ENCODE peak calls at places on chromosome 16, in six cellular contexts. Q is memory B cell, K is T-cell, T is NCI-H2171 treated with DMSO at 0.1 percent for 48 hours, V is neural progenitor cell, W is lower lobe of right lung. M is an unnamed sample.

GRCh38 chr16:10039220-10040096 is 142.8 kb downstream of the GRIN2A start:
- DNase-seq in V (peak), W (no peak), Q (no peak), K (no peak), T (no peak), M (peak)

GRCh38 chr16:16116841-16117240 is 106.5 kb downstream of the ABCC6 start:
- DNase-seq in Q (no peak), K (no peak), W (no peak), V (no peak), T (no peak), M (no peak)

GRCh38 chr16:49930841-49931240 is 74.9 kb upstream of the ZNF423 start:
- DNase-seq in T (no peak), K (no peak), W (no peak), V (no peak), Q (no peak), M (no peak)

GRCh38 chr16:55126456-55126855 is 195.8 kb downstream of the IRX5 start:
- DNase-seq in Q (no peak), K (no peak), T (peak), V (no peak), W (no peak), M (no peak)

GRCh38 chr16:55478827-55479559 is at the start of gene MMP2:
- DNase-seq in K (no peak), Q (no peak), V (peak), T (peak), W (peak), M (no peak)

GRCh38 chr16:4696172-4696904 is 3.0 kb downstream of the NUDT16L1 start:
- DNase-seq in W (no peak), K (no peak), Q (no peak), V (no peak), T (no peak), M (no peak)

GRCh38 chr16:55470533-55471371 is 8.2 kb upstream of the MMP2 start:
- DNase-seq in T (peak), Q (no peak), K (no peak), V (no peak), W (no peak), M (no peak)

GRCh38 chr16:81647527-81647926 is 131.6 kb upstream of the PLCG2 start:
- DNase-seq in V (no peak), T (peak), Q (no peak), W (no peak), K (no peak), M (no peak)

GRCh38 chr16:11407047-11407982 is 62.1 kb downstream of the RMI2 start:
- DNase-seq in T (peak), V (peak), K (peak), W (no peak), Q (peak), M (peak)

GRCh38 chr16:67661101-67661661 is 421 bp downstream of the PARD6A start:
- DNase-seq in W (no peak), V (peak), K (no peak), T (no peak), Q (no peak), M (peak)

GRCh38 chr16:13453938-13454553 is 465.9 kb upstream of the ERCC4 start:
- DNase-seq in Q (no peak), K (no peak), T (peak), W (no peak), V (peak), M (peak)

GRCh38 chr16:981695-982151 is at the start of gene SOX8:
- DNase-seq in Q (no peak), W (no peak), K (no peak), V (peak), T (no peak), M (no peak)

GRCh38 chr16:74711938-74712337 is 11.3 kb upstream of the MLKL start:
- DNase-seq in V (no peak), K (no peak), W (no peak), T (no peak), Q (no peak), M (no peak)

GRCh38 chr16:35795361-35796029 is 2336.1 kb downstream of the TP53TG3F start:
- DNase-seq in W (no peak), V (no peak), Q (no peak), K (no peak), T (peak), M (no peak)

GRCh38 chr16:67395458-67396158 is 2.3 kb upstream of the TPPP3 start:
- DNase-seq in K (no peak), V (peak), Q (no peak), W (no peak), T (peak), M (no peak)

GRCh38 chr16:66619534-66620418 is 15.3 kb downstream of the CMTM3 start:
- DNase-seq in V (no peak), K (no peak), Q (no peak), W (no peak), T (no peak), M (no peak)

GRCh38 chr16:12461201-12461600 is 342.5 kb downstream of the CPPED1 start:
- DNase-seq in K (no peak), T (no peak), V (no peak), Q (no peak), W (no peak), M (no peak)

GRCh38 chr16:88723911-88724310 is 17.6 kb downstream of the CTU2 start:
- DNase-seq in K (no peak), T (no peak), Q (no peak), V (no peak), W (no peak), M (no peak)

GRCh38 chr16:53664724-53665345 is 38.8 kb downstream of the RPGRIP1L start:
- DNase-seq in Q (no peak), T (no peak), W (no peak), V (no peak), K (no peak), M (no peak)